ENCODE peak calls at places on chromosomes 5 and 9, in six cellular contexts. M, X, U, C, R and L are unnamed samples.

GRCh38 chr5:27048507-27048906 is 10.1 kb upstream of the CDH9 start:
- DNase-seq in M (peak), X (no peak), U (no peak), C (no peak), R (no peak), L (no peak)

GRCh38 chr9:101047848-101048402 is 19.4 kb downstream of the PLPPR1 start:
- DNase-seq in M (no peak), X (no peak), U (no peak), C (no peak), R (no peak), L (no peak)

GRCh38 chr9:79300153-79300552 is 271.6 kb upstream of the TLE4 start:
- DNase-seq in M (no peak), X (no peak), U (no peak), C (no peak), R (no peak), L (no peak)

GRCh38 chr5:57768771-57769170 is 286.2 kb upstream of the ACTBL2 start:
- DNase-seq in M (no peak), X (no peak), U (no peak), C (no peak), R (no peak), L (no peak)

GRCh38 chr5:71471193-71471592 is 15.7 kb downstream of the BDP1 start:
- DNase-seq in M (no peak), X (no peak), U (no peak), C (no peak), R (no peak), L (no peak)

GRCh38 chr9:27602107-27602836 is 29.0 kb upstream of the C9orf72 start:
- DNase-seq in M (no peak), X (no peak), U (no peak), C (no peak), R (no peak), L (no peak)

GRCh38 chr9:109120204-109120789 is 550 bp upstream of the TMEM245 start:
- DNase-seq in M (peak), X (no peak), U (no peak), C (no peak), R (no peak), L (no peak)

GRCh38 chr5:43661102-43661501 is 58.1 kb downstream of the NNT start:
- DNase-seq in M (peak), X (no peak), U (no peak), C (no peak), R (peak), L (no peak)

GRCh38 chr5:179893958-179894895 is 13.5 kb downstream of the TBC1D9B start:
- DNase-seq in M (no peak), X (no peak), U (no peak), C (no peak), R (no peak), L (no peak)

GRCh38 chr5:157106668-157107461 is 2.0 kb downstream of the HAVCR2 start:
- DNase-seq in M (no peak), X (no peak), U (peak), C (no peak), R (no peak), L (no peak)

GRCh38 chr5:54993318-54993717 is 7.9 kb upstream of the ESM1 start:
- DNase-seq in M (peak), X (no peak), U (no peak), C (no peak), R (no peak), L (no peak)

GRCh38 chr9:35844628-35845301 is 15.7 kb downstream of the TMEM8B start:
- DNase-seq in M (peak), X (no peak), U (no peak), C (no peak), R (peak), L (no peak)

GRCh38 chr5:32942225-32942989 is 231.3 kb downstream of the NPR3 start:
- DNase-seq in M (peak), X (peak), U (no peak), C (no peak), R (peak), L (no peak)

GRCh38 chr5:98425626-98426025 is 347.8 kb upstream of the RGMB start:
- DNase-seq in M (no peak), X (no peak), U (no peak), C (no peak), R (no peak), L (no peak)

GRCh38 chr9:89701221-89701798 is 96.5 kb downstream of the GADD45G start:
- DNase-seq in M (peak), X (no peak), U (no peak), C (no peak), R (no peak), L (no peak)

GRCh38 chr5:2780421-2781171 is 29.1 kb upstream of the IRX2 start:
- DNase-seq in M (peak), X (peak), U (peak), C (no peak), R (no peak), L (no peak)

GRCh38 chr9:136110082-136111061 is 8.3 kb downstream of the TMEM250 start:
- DNase-seq in M (peak), X (peak), U (no peak), C (no peak), R (no peak), L (no peak)

GRCh38 chr9:84137968-84138367 is 157.4 kb downstream of the RMI1 start:
- DNase-seq in M (no peak), X (no peak), U (no peak), C (no peak), R (no peak), L (no peak)

GRCh38 chr9:124453586-124454191 is 3.4 kb downstream of the ADGRD2 start:
- DNase-seq in M (peak), X (peak), U (no peak), C (no peak), R (peak), L (no peak)

GRCh38 chr9:124454791-124455443 is 4.7 kb downstream of the ADGRD2 start:
- DNase-seq in M (no peak), X (peak), U (no peak), C (no peak), R (no peak), L (no peak)

GRCh38 chr9:124454296-124454695 is 4.0 kb downstream of the ADGRD2 start:
- DNase-seq in M (no peak), X (no peak), U (no peak), C (no peak), R (no peak), L (no peak)

GRCh38 chr9:124452326-124452725 is 2.1 kb downstream of the ADGRD2 start:
- DNase-seq in M (no peak), X (no peak), U (no peak), C (no peak), R (no peak), L (no peak)

GRCh38 chr9:124452841-124453585 is 2.8 kb downstream of the ADGRD2 start:
- DNase-seq in M (no peak), X (peak), U (no peak), C (no peak), R (no peak), L (no peak)
- H3K27ac ChIP-seq in M (no peak), X (no peak), U (no peak), C (no peak), R (peak), L (no peak)

GRCh38 chr5:112862085-112862484 is 998 bp downstream of the SRP19 start:
- DNase-seq in M (peak), X (no peak), U (no peak), C (no peak), R (no peak), L (no peak)
- H3K27ac ChIP-seq in M (no peak), X (no peak), U (peak), C (peak), R (no peak), L (no peak)

GRCh38 chr9:86494644-86495081 is 140.5 kb upstream of the TUT7 start:
- DNase-seq in M (no peak), X (no peak), U (no peak), C (no peak), R (no peak), L (no peak)
- H3K27ac ChIP-seq in M (no peak), X (no peak), U (no peak), C (peak), R (no peak), L (no peak)

DNA sequence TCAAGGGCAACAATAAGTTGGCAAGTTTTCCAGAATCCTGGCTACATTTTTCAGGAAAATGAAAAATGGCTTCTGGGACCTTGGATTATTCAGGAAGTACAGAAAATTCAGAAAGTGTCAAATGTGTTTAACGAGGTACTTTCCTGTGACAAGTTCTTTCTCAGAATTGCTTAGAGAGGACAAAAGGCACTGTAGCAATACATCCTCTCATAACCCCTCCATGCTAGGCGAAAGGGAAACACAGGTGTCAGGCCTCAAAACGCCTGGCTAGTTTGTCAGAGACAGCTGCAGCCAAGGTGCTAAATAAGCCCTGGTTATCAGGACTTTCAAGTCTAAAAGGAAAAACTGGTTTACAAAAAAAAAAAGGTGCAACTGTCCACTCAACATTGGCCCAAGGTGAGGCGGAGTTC is 115.2 kb downstream of the GNAQ start:
- DNase-seq in M (peak), X (no peak), U (no peak), C (peak), R (no peak), L (no peak)
- H3K27ac ChIP-seq in M (peak), X (no peak), U (no peak), C (peak), R (no peak), L (no peak)

GRCh38 chr9:105459329-105459728 is 11.5 kb downstream of the FSD1L start:
- DNase-seq in M (no peak), X (no peak), U (no peak), C (no peak), R (no peak), L (no peak)

GRCh38 chr9:105457560-105458294 is 9.9 kb downstream of the FSD1L start:
- DNase-seq in M (no peak), X (peak), U (no peak), C (no peak), R (no peak), L (no peak)

GRCh38 chr9:105455836-105456475 is 8.1 kb downstream of the FSD1L start:
- DNase-seq in M (no peak), X (no peak), U (no peak), C (no peak), R (no peak), L (no peak)

DNA sequence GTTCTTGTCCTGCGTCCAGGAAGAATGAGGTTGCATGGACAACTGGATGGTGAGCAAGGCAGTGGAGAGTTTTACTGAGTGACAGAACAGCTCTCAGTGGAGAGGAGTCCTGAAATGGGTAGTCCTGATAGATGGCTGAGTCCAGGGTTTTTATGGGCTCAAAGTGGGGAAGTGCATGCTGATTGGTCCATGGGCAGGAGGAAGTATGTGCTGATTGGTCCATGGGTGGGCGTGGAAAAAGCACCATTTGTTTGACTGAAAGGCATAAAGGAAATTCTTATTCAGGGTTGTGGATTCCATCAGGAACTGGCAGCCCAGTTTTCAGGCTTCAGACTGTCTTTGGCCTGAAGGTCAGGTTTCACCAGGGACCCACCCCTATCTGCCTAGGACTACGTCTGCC is 10.6 kb downstream of the FSD1L start:
- DNase-seq in M (peak), X (peak), U (no peak), C (no peak), R (no peak), L (no peak)
- H3K27ac ChIP-seq in M (peak), X (no peak), U (no peak), C (no peak), R (no peak), L (no peak)

DNA sequence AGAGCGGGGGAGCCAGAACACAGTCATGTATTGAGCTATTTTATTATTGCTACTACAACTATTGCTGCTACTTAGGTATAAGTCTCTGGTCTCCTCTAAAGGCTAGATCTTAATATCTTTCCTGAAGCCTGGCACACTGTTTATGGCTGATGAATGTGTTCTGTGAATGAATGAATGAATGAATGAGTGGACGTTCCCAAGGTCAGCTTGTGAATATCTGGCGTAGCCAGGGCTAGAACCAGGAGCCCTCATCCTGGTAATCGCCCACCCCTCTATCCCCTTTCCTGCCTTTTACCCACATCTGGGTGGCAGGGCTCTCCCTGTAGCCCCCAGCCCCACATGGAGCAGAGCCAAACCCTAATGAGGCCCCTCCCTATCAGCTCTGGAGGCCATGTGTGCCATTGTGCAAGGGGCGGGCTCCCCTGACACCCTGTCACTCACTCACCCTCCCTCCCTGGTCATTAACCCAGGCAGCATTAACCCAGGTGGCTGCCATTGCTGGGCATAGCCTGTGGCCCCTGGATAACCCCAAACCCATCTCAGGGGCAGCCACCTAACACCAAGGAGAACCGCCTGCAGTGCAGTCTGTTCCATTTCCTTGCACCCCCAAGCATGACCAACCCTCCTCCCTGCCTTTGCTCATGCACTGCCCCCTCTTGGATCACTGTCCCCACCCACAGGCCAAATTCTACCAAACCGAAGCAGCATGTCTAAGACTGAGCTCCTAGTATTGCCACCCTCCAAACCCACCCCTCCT is 2.0 kb upstream of the AKNA start:
- DNase-seq in M (no peak), X (no peak), U (no peak), C (no peak), R (no peak), L (no peak)
- H3K27ac ChIP-seq in M (no peak), X (no peak), U (peak), C (peak), R (no peak), L (no peak)

DNA sequence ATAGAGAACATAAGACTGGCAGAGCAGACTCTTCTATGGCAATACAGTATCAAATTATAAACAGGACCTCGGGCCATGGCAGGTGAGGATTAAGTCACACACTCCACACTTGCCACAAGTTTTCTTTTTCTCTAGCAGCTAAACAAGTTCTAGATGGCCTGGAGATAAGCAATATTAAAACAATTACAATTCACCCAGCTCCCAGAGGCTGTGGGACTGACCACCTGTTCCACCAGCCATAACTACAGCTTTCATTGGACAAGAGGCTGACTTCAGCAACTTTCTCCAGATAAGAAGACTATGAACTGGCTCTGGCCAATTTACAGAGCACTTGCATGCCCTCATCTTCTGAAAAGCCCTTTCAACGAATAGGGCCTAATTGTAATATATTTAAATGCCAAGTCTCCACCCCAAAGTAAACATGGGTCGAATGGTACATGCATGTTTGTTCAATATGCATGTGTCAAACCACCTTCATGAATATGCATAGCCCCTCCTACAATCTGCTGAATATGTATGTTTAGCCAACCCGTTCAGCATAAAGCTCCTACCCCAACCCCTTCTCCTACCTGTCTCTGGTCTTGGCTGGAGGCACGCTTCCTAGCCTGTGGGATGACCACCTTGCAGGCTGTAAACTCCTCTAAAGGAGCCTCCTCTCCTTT is 6.1 kb upstream of the CFAP157 start:
- DNase-seq in M (no peak), X (no peak), U (no peak), C (no peak), R (no peak), L (no peak)
- H3K27ac ChIP-seq in M (no peak), X (no peak), U (no peak), C (no peak), R (no peak), L (no peak)

GRCh38 chr9:137458194-137459146 is 664 bp downstream of the NSMF start:
- DNase-seq in M (no peak), X (no peak), U (peak), C (peak), R (no peak), L (peak)

GRCh38 chr9:137460363-137461315 is 1.5 kb upstream of the NSMF start:
- DNase-seq in M (no peak), X (peak), U (no peak), C (peak), R (no peak), L (no peak)

GRCh38 chr9:137461316-137461662 is 2.2 kb upstream of the NSMF start:
- DNase-seq in M (no peak), X (no peak), U (no peak), C (no peak), R (no peak), L (no peak)

GRCh38 chr9:137459147-137459600 is at the start of gene NSMF:
- DNase-seq in M (peak), X (peak), U (peak), C (peak), R (peak), L (peak)

DNA sequence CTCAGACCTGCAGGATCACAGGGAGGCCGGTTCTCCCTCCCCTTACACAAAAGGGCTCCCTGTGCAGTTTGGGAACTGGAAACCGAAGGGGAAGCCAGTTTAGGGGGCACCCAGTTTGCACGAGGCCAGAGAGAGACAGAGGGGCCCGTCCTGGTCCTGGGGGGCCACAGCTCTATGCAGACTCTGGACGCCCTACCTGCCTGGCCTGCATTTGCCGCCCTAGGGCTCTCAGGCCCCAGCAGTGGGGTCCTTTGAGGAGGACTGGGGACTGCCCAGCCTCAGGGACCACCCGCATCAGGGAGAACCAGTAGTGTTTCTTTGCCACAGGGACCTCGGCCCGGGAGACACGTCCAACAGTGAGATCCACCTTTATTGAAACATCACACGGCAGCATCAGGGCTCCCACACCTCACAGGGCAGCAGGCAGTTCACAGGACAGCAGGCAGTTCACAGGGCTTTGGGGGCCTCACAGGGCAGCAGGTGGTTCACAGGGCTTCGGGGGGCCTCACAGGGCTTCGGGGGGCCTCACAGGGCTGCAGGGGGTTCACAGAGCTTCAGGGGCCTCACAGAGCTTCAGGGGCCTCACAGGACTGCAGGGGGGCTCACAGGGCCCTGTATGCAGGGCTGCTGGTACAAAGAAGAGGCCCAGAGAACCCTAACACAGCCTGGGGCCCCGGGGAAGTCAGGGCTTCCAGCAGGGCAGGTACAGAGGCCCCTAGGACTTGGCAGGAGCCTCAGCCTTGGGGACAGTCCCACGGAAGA is 648 bp upstream of the NSMF start:
- DNase-seq in M (no peak), X (no peak), U (no peak), C (no peak), R (no peak), L (no peak)
- H3K27ac ChIP-seq in M (no peak), X (no peak), U (peak), C (peak), R (peak), L (peak)

GRCh38 chr5:111251941-111252340 is 27.8 kb downstream of the CAMK4 start:
- DNase-seq in M (no peak), X (no peak), U (no peak), C (no peak), R (no peak), L (no peak)

GRCh38 chr5:111254613-111255012 is 30.4 kb downstream of the CAMK4 start:
- DNase-seq in M (no peak), X (no peak), U (no peak), C (no peak), R (no peak), L (no peak)

GRCh38 chr5:111248571-111248970 is 24.4 kb downstream of the CAMK4 start:
- DNase-seq in M (no peak), X (no peak), U (no peak), C (no peak), R (no peak), L (no peak)

GRCh38 chr5:111256128-111256527 is 31.9 kb downstream of the CAMK4 start:
- DNase-seq in M (no peak), X (no peak), U (no peak), C (no peak), R (no peak), L (no peak)

DNA sequence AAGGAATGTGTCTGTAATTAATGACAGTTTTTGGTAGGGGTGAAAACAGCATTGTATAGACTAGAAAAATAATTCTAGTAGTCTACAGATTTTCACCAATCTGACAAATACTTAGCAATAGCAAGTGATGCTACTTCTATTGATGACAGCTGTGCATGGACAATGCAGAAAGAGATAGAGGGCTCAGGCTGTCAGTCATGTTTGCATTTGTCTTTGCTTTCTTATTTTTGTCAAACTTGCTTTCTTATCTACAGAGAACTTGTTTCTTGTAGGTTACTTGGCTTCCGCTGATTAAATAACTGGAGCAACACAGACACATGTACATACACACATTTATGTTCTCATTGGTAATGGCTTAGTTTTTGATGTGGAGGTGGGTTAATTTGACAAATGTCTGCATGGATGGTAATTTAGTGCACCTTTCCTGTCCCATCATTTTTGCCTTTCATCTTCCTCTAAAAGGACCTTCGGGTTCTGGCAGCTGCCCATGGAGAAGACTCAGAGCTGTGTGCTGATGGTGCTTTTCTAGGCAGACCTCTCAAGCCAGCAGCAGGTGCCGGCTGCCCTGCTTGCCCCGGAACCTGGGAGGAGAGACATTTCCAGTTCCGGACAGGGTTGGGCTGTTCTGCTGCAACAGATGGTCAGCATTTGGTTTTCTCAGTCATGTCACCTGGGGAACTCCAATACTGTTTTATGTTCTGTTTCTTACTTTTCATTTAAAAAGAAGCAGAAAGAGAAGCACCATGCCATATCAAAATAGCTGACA is 28.8 kb downstream of the CAMK4 start:
- DNase-seq in M (no peak), X (no peak), U (no peak), C (no peak), R (no peak), L (no peak)
- H3K27ac ChIP-seq in M (no peak), X (no peak), U (no peak), C (no peak), R (no peak), L (no peak)